ENCODE peak calls at places on chromosomes 5 and 9, in six cellular contexts. G is H1, X is IMR-90, M is neuronal stem cell, V is mesenchymal stem cell, L is trophoblast cell. W is an unnamed sample.

GRCh38 chr5:134551891-134552290 is 26.4 kb downstream of the JADE2 start:
- DNase-seq in G (no peak), X (peak), M (no peak), V (no peak), L (peak), W (no peak)

GRCh38 chr9:93184439-93185221 is 691 bp downstream of the WNK2 start:
- DNase-seq in G (peak), X (no peak), M (peak), V (no peak), L (peak), W (no peak)

GRCh38 chr9:22337261-22337660 is 109.4 kb upstream of the DMRTA1 start:
- DNase-seq in G (no peak), X (no peak), M (no peak), V (no peak), L (no peak), W (no peak)

GRCh38 chr9:8677725-8678124 is 878.1 kb upstream of the DMAC1 start:
- DNase-seq in G (no peak), X (no peak), M (peak), V (no peak), L (no peak), W (no peak)

GRCh38 chr5:122152266-122152900 is 23.0 kb downstream of the ZNF474 start:
- DNase-seq in G (no peak), X (no peak), M (no peak), V (no peak), L (no peak), W (no peak)

GRCh38 chr5:9626955-9627354 is 3.2 kb downstream of the TAS2R1 start:
- DNase-seq in G (no peak), X (no peak), M (no peak), V (no peak), L (no peak), W (no peak)

GRCh38 chr5:122908662-122909061 is 63.2 kb downstream of the SNX24 start:
- DNase-seq in G (no peak), X (no peak), M (no peak), V (no peak), L (peak), W (no peak)

GRCh38 chr5:1719860-1720259 is 79.8 kb downstream of the MRPL36 start:
- DNase-seq in G (no peak), X (no peak), M (no peak), V (no peak), L (no peak), W (no peak)

GRCh38 chr9:93119953-93120845 is 13.9 kb downstream of the NINJ1 start:
- DNase-seq in G (no peak), X (peak), M (no peak), V (peak), L (peak), W (peak)

GRCh38 chr9:132977626-132978450 is 656 bp upstream of the GFI1B start:
- DNase-seq in G (peak), X (peak), M (peak), V (peak), L (peak), W (peak)

GRCh38 chr9:26833792-26834191 is 58.8 kb downstream of the CAAP1 start:
- DNase-seq in G (no peak), X (no peak), M (no peak), V (no peak), L (peak), W (peak)

GRCh38 chr5:2153350-2153749 is 270.6 kb upstream of the IRX4 start:
- DNase-seq in G (no peak), X (no peak), M (no peak), V (no peak), L (no peak), W (no peak)

GRCh38 chr5:77368367-77368766 is 123.7 kb downstream of the WDR41 start:
- DNase-seq in G (no peak), X (no peak), M (no peak), V (no peak), L (no peak), W (no peak)

GRCh38 chr5:98205691-98206461 is 567.6 kb upstream of the RGMB start:
- DNase-seq in G (no peak), X (peak), M (no peak), V (no peak), L (no peak), W (no peak)

GRCh38 chr9:37839491-37840461 is 39.2 kb downstream of the DCAF10 start:
- DNase-seq in G (no peak), X (peak), M (no peak), V (no peak), L (peak), W (no peak)

GRCh38 chr9:35645736-35646582 is 4.8 kb downstream of the SIT1 start:
- DNase-seq in G (peak), X (no peak), M (no peak), V (no peak), L (peak), W (peak)

GRCh38 chr9:91515074-91515687 is 91.5 kb upstream of the NFIL3 start:
- DNase-seq in G (no peak), X (peak), M (no peak), V (peak), L (peak), W (no peak)

GRCh38 chr5:103442756-103443155 is 119.8 kb downstream of the NUDT12 start:
- DNase-seq in G (no peak), X (no peak), M (no peak), V (no peak), L (no peak), W (no peak)
- H4K91ac ChIP-seq in G (no peak), X (no peak), M (no peak), V (no peak), L (peak), W (no peak)

DNA sequence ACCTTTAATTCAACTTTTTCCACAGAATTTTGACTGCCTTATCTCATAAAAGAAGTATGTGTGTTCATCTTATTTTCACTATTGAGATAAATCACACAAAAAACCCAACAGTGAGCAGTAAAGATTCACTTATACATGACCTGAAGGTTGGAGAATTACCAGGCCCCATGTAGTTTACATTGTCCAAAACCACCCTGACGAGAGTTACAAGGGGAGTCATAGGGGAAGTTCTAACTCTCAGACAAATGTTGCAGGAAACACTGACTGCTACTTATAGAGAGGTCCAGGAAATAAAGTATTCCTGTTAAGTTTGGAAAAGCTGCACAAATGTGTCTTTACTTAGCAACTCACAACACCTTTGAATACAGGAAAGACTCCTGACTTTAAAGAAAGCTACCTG is 14.1 kb downstream of the SPATA9 start:
- DNase-seq in G (no peak), X (peak), M (no peak), V (peak), L (no peak), W (no peak)
- H3K18ac ChIP-seq in G (no peak), X (peak), M (no peak), V (no peak), L (no peak), W (no peak)

GRCh38 chr9:131257266-131258025 is 18.9 kb downstream of the FAM78A start:
- DNase-seq in G (no peak), X (no peak), M (no peak), V (no peak), L (no peak), W (no peak)

GRCh38 chr9:131259916-131260597 is 16.3 kb downstream of the FAM78A start:
- DNase-seq in G (no peak), X (no peak), M (no peak), V (no peak), L (no peak), W (no peak)

GRCh38 chr9:131258186-131258585 is 18.1 kb downstream of the FAM78A start:
- DNase-seq in G (no peak), X (no peak), M (no peak), V (no peak), L (no peak), W (no peak)

GRCh38 chr9:131259432-131259885 is 16.9 kb downstream of the FAM78A start:
- DNase-seq in G (no peak), X (no peak), M (no peak), V (no peak), L (no peak), W (no peak)

DNA sequence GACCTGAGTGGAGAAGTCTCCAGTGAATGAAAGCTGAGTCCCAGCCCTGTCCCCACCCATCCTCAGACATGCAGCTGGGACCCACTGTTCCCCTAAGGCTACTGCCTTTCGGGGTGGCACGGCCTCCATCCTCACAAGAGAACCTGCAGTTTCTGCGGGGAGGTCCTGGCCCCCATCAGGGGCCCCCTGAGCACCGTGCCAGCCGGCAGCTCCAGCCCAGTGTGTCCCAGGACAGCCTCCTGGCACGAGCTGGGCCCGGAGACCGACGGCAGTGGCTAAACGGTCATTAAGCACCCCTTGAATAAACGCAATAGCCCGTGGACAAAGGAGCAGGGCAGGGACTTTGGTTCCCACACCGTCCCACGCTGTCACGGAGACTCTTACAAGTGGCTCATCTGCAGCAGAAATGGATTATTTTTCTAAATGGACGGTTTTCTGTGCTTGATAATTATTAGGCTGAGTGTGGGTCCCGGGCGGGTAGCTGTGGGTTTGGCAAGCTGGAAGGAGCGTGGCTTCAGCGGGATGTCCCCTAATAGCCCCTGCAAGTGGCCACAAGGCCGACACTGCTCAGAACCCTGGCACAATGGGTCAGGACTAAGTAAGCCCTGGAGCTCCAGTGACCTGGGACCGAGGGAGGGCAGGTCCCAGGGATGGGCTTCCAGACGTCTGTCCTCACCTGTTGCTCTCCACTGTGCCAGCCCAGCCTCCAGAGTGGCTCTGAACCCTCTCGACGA is 17.4 kb downstream of the FAM78A start:
- DNase-seq in G (no peak), X (no peak), M (no peak), V (no peak), L (no peak), W (no peak)
- H4K91ac ChIP-seq in G (no peak), X (no peak), M (no peak), V (peak), L (no peak), W (no peak)

DNA sequence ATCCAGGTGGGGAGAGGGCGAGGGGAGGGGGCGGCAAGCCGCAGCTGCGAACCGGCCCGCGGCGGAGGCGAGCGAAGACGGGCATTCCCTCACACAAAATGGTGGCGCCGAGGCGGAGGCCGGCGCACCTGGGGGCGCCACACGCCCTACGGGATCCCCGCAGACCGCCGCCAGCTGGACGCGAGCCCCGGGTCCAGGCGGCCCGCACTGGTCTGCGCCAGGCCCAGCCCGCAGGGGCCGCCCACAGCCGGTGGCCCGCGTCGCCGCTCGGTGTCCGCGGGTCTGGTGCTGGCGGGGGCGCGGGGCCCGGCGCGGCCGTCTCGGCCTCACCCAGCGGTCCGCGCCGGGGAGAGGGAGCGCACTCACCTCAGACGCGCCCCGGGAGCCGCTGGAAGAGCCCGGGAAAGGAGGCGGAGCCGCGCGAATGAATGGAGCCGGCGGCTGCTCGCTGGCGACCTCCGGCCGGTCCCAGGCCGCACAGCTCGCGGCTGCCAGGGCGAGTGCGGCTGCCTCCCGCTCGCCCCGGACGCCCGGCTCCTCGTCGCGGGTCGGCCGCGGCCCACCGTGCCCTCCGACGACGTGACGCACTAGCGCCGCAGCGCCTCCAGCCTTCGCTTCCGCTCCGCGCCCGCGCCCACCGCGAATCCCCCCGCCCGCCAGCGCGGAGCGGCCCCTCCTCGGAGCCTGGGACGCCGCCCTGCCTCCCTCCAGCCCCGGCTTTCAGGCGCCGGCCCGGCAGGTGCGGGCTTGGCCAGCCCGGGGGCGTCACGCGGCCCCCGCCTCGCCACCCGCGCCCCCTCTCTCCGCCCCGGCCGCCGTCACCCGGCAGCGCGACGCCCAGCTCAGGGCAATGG is at the start of gene FAM169A:
- DNase-seq in G (peak), X (peak), M (peak), V (peak), L (peak), W (peak)
- H3K18ac ChIP-seq in G (peak), X (no peak), M (peak), V (peak), L (peak), W (peak)